ENCODE peak calls at places on chromosomes 2 and 18, in ten cellular contexts. X is K562, M is A549, Q is heart left ventricle, B is right lobe of liver, P is body of pancreas, J is stomach, T is ovary, D is sigmoid colon, A is GM12878. I is an unnamed sample.

GRCh38 chr18:59547691-59548182 is 149.5 kb downstream of the CCBE1 start:
- DNase-seq in M (no peak), B (no peak), D (no peak), A (no peak), T (no peak), P (no peak), J (no peak), Q (no peak), X (peak; percentile 17), I (no peak)

GRCh38 chr2:128440087-128440665 is 121.5 kb upstream of the HS6ST1 start:
- DNase-seq in T (no peak), Q (no peak), J (peak; percentile 13), M (no peak), B (no peak), A (no peak), X (no peak), P (no peak), D (no peak), I (no peak)

GRCh38 chr2:45439788-45440773 is 171.0 kb downstream of the SRBD1 start:
- DNase-seq in D (no peak), T (no peak), B (no peak), X (peak; percentile 21), J (no peak), P (no peak), A (peak; percentile 12), M (no peak), Q (no peak), I (no peak)

GRCh38 chr2:181585732-181586131 is 71.2 kb downstream of the CERKL start:
- DNase-seq in Q (no peak), D (no peak), A (no peak), B (no peak), J (no peak), X (no peak), P (no peak), M (no peak), T (no peak), I (no peak)

GRCh38 chr2:238123218-238123971 is 15.1 kb upstream of the KLHL30 start:
- DNase-seq in Q (peak; percentile 56), B (peak; percentile 53), D (no peak), J (no peak), A (no peak), P (no peak), M (no peak), X (no peak), T (no peak), I (no peak)

GRCh38 chr2:43127208-43127940 is 99.0 kb downstream of the ZFP36L2 start:
- DNase-seq in Q (peak; percentile 92), J (peak; percentile 80), A (no peak), T (peak; percentile 59), M (peak; percentile 52), B (peak; percentile 83), X (peak; percentile 76), D (peak; percentile 81), P (peak; percentile 63), I (peak; percentile 56)

GRCh38 chr2:62465741-62466500 is 40.1 kb downstream of the TMEM17 start:
- DNase-seq in A (no peak), T (no peak), X (no peak), Q (no peak), M (no peak), P (no peak), J (no peak), D (no peak), B (no peak), I (no peak)

GRCh38 chr2:171521361-171522056 is 765 bp upstream of the CYBRD1 start:
- DNase-seq in Q (no peak), B (no peak), J (no peak), X (peak; percentile 60), A (no peak), D (no peak), T (no peak), P (no peak), M (no peak), I (no peak)

GRCh38 chr2:216090369-216090786 is 8.7 kb downstream of the TMEM169 start:
- DNase-seq in Q (no peak), B (no peak), A (no peak), J (no peak), X (no peak), P (no peak), M (no peak), T (no peak), D (no peak), I (no peak)

GRCh38 chr2:102106133-102106556 is 36.4 kb upstream of the IL1R1 start:
- DNase-seq in A (no peak), P (peak; percentile 46), B (no peak), M (peak; percentile 58), J (no peak), D (no peak), X (no peak), Q (no peak), T (no peak), I (no peak)

GRCh38 chr18:12361770-12362378 is 15.2 kb downstream of the AFG3L2 start:
- DNase-seq in X (peak; percentile 59), Q (peak; percentile 79), T (peak; percentile 56), P (peak; percentile 37), J (no peak), M (no peak), B (no peak), D (no peak), A (no peak), I (no peak)

GRCh38 chr2:107072150-107072940 is 186.4 kb upstream of the ST6GAL2 start:
- DNase-seq in T (no peak), M (no peak), A (no peak), B (no peak), D (no peak), X (no peak), J (no peak), Q (no peak), P (no peak), I (no peak)

GRCh38 chr2:25145803-25146202 is 22.6 kb downstream of the POMC start:
- DNase-seq in J (no peak), P (no peak), B (peak; percentile 5), A (no peak), T (no peak), D (no peak), M (no peak), X (no peak), Q (no peak), I (no peak)

GRCh38 chr18:23967321-23968089 is 47.0 kb upstream of the TTC39C start:
- DNase-seq in X (no peak), B (no peak), M (no peak), P (no peak), D (no peak), A (peak; percentile 53), T (no peak), J (no peak), Q (no peak), I (no peak)

GRCh38 chr2:57407742-57408343 is 638.8 kb upstream of the VRK2 start:
- DNase-seq in A (no peak), D (no peak), B (no peak), T (no peak), P (no peak), X (no peak), J (no peak), M (no peak), Q (no peak), I (no peak)

DNA sequence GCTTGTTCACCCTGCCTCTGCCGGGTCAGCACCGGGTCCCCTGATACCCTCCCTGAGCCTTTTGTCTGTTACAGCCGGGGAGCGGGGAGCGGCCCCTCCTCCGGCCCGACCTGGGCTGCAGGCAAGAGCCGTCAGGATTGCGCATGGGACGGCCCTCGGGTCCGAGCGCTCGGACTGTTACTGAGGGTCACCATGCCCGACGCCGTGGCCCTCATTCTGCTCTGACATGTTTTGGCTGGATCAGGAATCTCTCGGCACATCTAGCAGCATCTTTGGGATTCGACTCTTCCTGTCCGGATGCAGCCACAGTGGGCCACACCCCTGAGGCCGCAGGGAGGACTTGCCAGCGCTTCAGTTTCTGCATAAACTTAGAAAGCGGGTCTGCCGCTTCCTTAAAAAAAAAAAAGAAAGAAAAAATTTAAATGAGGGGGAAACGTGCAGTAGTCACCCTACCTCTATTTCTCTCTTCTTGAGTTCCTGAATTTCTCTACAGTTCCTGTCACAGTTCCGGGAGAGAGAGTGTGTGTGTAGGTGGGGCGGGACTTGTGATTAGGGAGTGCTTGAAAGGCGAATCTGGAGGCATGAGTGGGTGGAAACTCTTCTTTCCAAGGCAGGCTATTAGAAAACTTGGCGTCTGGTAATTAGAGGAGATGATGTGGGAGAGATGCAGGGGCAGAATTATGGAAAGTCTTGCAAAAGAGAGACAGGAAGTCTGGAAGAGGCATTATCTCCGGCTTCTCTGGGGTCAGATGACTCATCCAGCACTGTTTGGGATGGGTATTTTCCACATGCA is 960 bp downstream of the TMEM87B start:
- DNase-seq in T (peak; percentile 73), M (peak; percentile 54), X (peak; percentile 79), B (no peak), A (no peak), P (peak; percentile 61), J (peak; percentile 60), D (peak; percentile 85), Q (peak; percentile 83), I (peak; percentile 79)
- TF ChIP-seq POLR2A in T (no peak), M (no peak), X (peak; percentile 0), B (peak; percentile 33), A (no peak), P (no peak), J (no peak), D (no peak), Q (peak; percentile 17), I (no peak)

GRCh38 chr2:82023710-82024109 is 1719.2 kb upstream of the LRRTM1 start:
- DNase-seq in B (no peak), T (no peak), X (no peak), M (no peak), Q (no peak), J (no peak), P (no peak), D (no peak), A (no peak), I (no peak)
- TF ChIP-seq CTCF in B (no peak), T (no peak), X (no peak), M (no peak), Q (no peak), J (no peak), P (no peak), D (no peak), A (peak; percentile 35), I (peak; percentile 4)

GRCh38 chr2:229971298-229971790 is 49.0 kb downstream of the FBXO36 start:
- DNase-seq in D (no peak), X (no peak), M (no peak), P (no peak), T (no peak), Q (no peak), B (no peak), A (no peak), J (no peak), I (no peak)

GRCh38 chr2:229970406-229970805 is 48.1 kb downstream of the FBXO36 start:
- DNase-seq in X (no peak), M (no peak), P (no peak), J (no peak), D (no peak), B (no peak), T (no peak), A (no peak), Q (no peak), I (no peak)

GRCh38 chr2:229974271-229974670 is 52.0 kb downstream of the FBXO36 start:
- DNase-seq in M (no peak), T (no peak), D (no peak), J (no peak), P (peak; percentile 22), X (peak; percentile 15), A (no peak), Q (no peak), B (no peak), I (peak; percentile 69)
- H3K4me3 ChIP-seq in M (no peak overlapping the region), T (no peak overlapping the region), D (no peak overlapping the region), J (no peak overlapping the region), P (no peak overlapping the region), X (no peak overlapping the region), A (no peak overlapping the region), Q (no peak overlapping the region), B (no peak overlapping the region), I (no peak overlapping the region)

GRCh38 chr2:202635441-202636296 is 900 bp downstream of the FAM117B start:
- DNase-seq in P (peak; percentile 91), M (peak; percentile 86), A (peak; percentile 64), D (peak; percentile 80), T (peak; percentile 76), Q (peak; percentile 87), J (peak; percentile 87), B (peak; percentile 92), X (peak; percentile 87), I (peak; percentile 80)
- TF ChIP-seq POLR2A in P (no peak), M (no peak), A (peak; percentile 56), D (peak; percentile 55), T (no peak), Q (peak; percentile 23), J (no peak), B (no peak), X (peak; percentile 49), I (peak; percentile 67)